ENCODE peak calls at places on chromosomes 16 and 17, in eight cellular contexts. M is GM12878, Q is neural progenitor cell, G is HCT116, Y is mammary epithelial cell, K is astrocyte, D is endothelial cell of umbilical vein, A is fibroblast of lung. C is an unnamed sample.

GRCh38 chr17:80441133-80441578 is 26.2 kb downstream of the ENDOV start:
- DNase-seq in M (no peak), Q (peak), G (no peak), Y (no peak), K (peak), D (peak), A (peak), C (peak)

GRCh38 chr17:81397314-81398169 is 2.3 kb downstream of the BAHCC1 start:
- DNase-seq in M (no peak), Q (peak), G (no peak), Y (peak), K (no peak), D (peak), A (peak), C (peak)

GRCh38 chr17:77404812-77405581 is 264.2 kb downstream of the SEC14L1 start:
- DNase-seq in M (peak), Q (no peak), G (no peak), Y (peak), K (peak), D (peak), A (peak), C (peak)

GRCh38 chr17:1724869-1725641 is 551 bp downstream of the WDR81 start:
- DNase-seq in M (no peak), Q (peak), G (no peak), Y (no peak), K (no peak), D (no peak), A (no peak), C (no peak)

GRCh38 chr16:8489580-8489979 is 100.7 kb downstream of the TMEM114 start:
- DNase-seq in M (no peak), Q (no peak), G (no peak), Y (no peak), K (no peak), D (no peak), A (no peak), C (no peak)

GRCh38 chr17:47649972-47650524 is 329 bp downstream of the KPNB1 start:
- DNase-seq in M (no peak), Q (peak), G (no peak), Y (no peak), K (no peak), D (no peak), A (no peak), C (no peak)

GRCh38 chr16:69924777-69925191 is 26.4 kb upstream of the CLEC18A start:
- DNase-seq in M (no peak), Q (no peak), G (no peak), Y (peak), K (peak), D (peak), A (peak), C (no peak)

GRCh38 chr16:84088695-84089395 is 27.9 kb downstream of the MBTPS1 start:
- DNase-seq in M (peak), Q (no peak), G (no peak), Y (no peak), K (no peak), D (no peak), A (no peak), C (peak)

GRCh38 chr17:76709077-76709950 is 1.5 kb downstream of the MXRA7 start:
- DNase-seq in M (no peak), Q (peak), G (no peak), Y (peak), K (peak), D (no peak), A (peak), C (peak)

DNA sequence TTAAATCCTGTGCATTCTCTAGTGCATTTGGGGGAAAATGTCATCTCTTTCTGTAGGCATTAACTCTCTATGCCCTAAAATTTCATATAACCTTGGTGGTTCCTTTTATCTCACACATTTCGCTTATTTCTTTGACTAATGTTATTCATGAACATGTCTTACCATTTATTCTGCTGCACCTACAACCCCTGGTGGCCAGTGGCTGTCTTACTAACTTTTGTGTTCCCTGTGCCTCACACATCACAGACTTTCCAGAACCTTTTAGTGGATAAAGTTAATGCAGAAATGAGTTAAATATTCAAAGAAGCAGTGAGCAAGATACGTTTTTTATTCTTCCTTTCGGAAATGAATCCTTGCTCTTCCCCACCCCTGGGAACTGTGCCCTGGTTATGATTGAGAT is 111.9 kb downstream of the CDH13 start:
- DNase-seq in M (no peak), Q (no peak), G (no peak), Y (no peak), K (no peak), D (peak), A (peak), C (peak)
- TF ChIP-seq CTCF in M (peak), Q (peak), G (peak), Y (peak), K (peak), D (peak), A (peak), C (peak)

GRCh38 chr17:83053779-83054451 is 25.5 kb upstream of the METRNL start:
- DNase-seq in M (no peak), Q (no peak), G (no peak), Y (no peak), K (no peak), D (no peak), A (peak), C (no peak)

GRCh38 chr17:83050651-83051422 is 28.6 kb upstream of the METRNL start:
- DNase-seq in M (no peak), Q (no peak), G (no peak), Y (no peak), K (no peak), D (no peak), A (no peak), C (no peak)

GRCh38 chr17:83053021-83053778 is 26.2 kb upstream of the METRNL start:
- DNase-seq in M (no peak), Q (peak), G (no peak), Y (no peak), K (peak), D (peak), A (peak), C (no peak)

GRCh38 chr17:83051423-83052240 is 27.8 kb upstream of the METRNL start:
- DNase-seq in M (peak), Q (peak), G (peak), Y (peak), K (peak), D (peak), A (peak), C (peak)

GRCh38 chr17:83052241-83052564 is 27.2 kb upstream of the METRNL start:
- DNase-seq in M (no peak), Q (no peak), G (no peak), Y (no peak), K (no peak), D (no peak), A (no peak), C (no peak)
- H3K9ac ChIP-seq in M (peak), Q (no peak), G (peak), Y (peak), K (peak), D (no peak), A (peak), C (peak)

GRCh38 chr17:7887038-7887481 is 1.5 kb upstream of the CHD3 start:
- DNase-seq in M (no peak), Q (peak), G (no peak), Y (no peak), K (no peak), D (no peak), A (no peak), C (no peak)
- TF ChIP-seq CTCF in M (no peak), Q (no peak), G (no peak), Y (peak), K (no peak), D (peak), A (peak), C (peak)

GRCh38 chr17:49020609-49021008 is 23.4 kb downstream of the IGF2BP1 start:
- DNase-seq in M (no peak), Q (no peak), G (no peak), Y (no peak), K (no peak), D (no peak), A (no peak), C (no peak)

GRCh38 chr17:49024523-49024922 is 27.3 kb downstream of the IGF2BP1 start:
- DNase-seq in M (no peak), Q (no peak), G (no peak), Y (no peak), K (no peak), D (no peak), A (no peak), C (no peak)

GRCh38 chr17:49021095-49021767 is 24.0 kb downstream of the IGF2BP1 start:
- DNase-seq in M (no peak), Q (no peak), G (no peak), Y (no peak), K (no peak), D (peak), A (peak), C (no peak)

GRCh38 chr17:49021768-49022103 is 24.6 kb downstream of the IGF2BP1 start:
- DNase-seq in M (no peak), Q (no peak), G (no peak), Y (no peak), K (no peak), D (peak), A (no peak), C (no peak)

GRCh38 chr17:49022391-49022941 is 25.3 kb downstream of the IGF2BP1 start:
- DNase-seq in M (no peak), Q (peak), G (no peak), Y (no peak), K (peak), D (peak), A (no peak), C (peak)
- H3K9ac ChIP-seq in M (no peak), Q (no peak), G (no peak), Y (no peak), K (peak), D (peak), A (no peak), C (no peak)